ENCODE peak calls at places on chromosomes 4 and X, in eight cellular contexts. P is choroid plexus epithelial cell, J is nephron progenitor cell, Q is glutamatergic neuron, R is IMR-90, Y is Peyer's patch, X is A549, F is tibial nerve. A is an unnamed sample.

GRCh38 chrX:101931104-101931493 is 728 bp downstream of the ZMAT1 start:
- DNase-seq in P (no peak), J (no peak), Q (no peak), R (no peak), Y (no peak), X (no peak), F (peak; percentile 4), A (no peak)

GRCh38 chr4:129098578-129098977 is 2.6 kb downstream of the C4orf33 start:
- DNase-seq in P (no peak), J (no peak), Q (no peak), R (no peak), Y (no peak), X (no peak), F (no peak), A (no peak)

GRCh38 chr4:40349561-40350198 is 14.5 kb downstream of the CHRNA9 start:
- DNase-seq in P (peak; percentile 13), J (no peak), Q (no peak), R (peak; percentile 20), Y (no peak), X (no peak), F (no peak), A (no peak)

GRCh38 chrX:110284159-110284558 is 33.7 kb downstream of the AMMECR1 start:
- DNase-seq in P (peak; percentile 87), J (no peak), Q (no peak), R (peak; percentile 88), Y (no peak), X (peak; percentile 4), F (no peak), A (peak; percentile 39)

GRCh38 chr4:48795108-48795507 is 15.0 kb upstream of the FRYL start:
- DNase-seq in P (no peak), J (no peak), Q (no peak), R (no peak), Y (no peak), X (no peak), F (no peak), A (no peak)

GRCh38 chr4:6695660-6696581 is 2.2 kb downstream of the S100P start:
- DNase-seq in P (no peak), J (no peak), Q (no peak), R (peak; percentile 16), Y (peak; percentile 77), X (peak; percentile 46), F (no peak), A (no peak)

GRCh38 chr4:159446266-159446976 is 343.5 kb downstream of the RAPGEF2 start:
- DNase-seq in P (peak; percentile 90), J (peak; percentile 54), Q (peak; percentile 49), R (peak; percentile 84), Y (no peak), X (peak; percentile 38), F (peak; percentile 46), A (peak; percentile 36)

GRCh38 chr4:86034616-86035015 is 325.2 kb downstream of the MAPK10 start:
- DNase-seq in P (no peak), J (no peak), Q (no peak), R (no peak), Y (no peak), X (no peak), F (no peak), A (no peak)

GRCh38 chr4:79913581-79913980 is 159.4 kb downstream of the ANTXR2 start:
- DNase-seq in P (peak; percentile 84), J (no peak), Q (no peak), R (peak; percentile 83), Y (no peak), X (no peak), F (no peak), A (no peak)

GRCh38 chr4:105967058-105967658 is 71.9 kb downstream of the NPNT start:
- DNase-seq in P (no peak), J (no peak), Q (no peak), R (no peak), Y (no peak), X (no peak), F (no peak), A (no peak)

GRCh38 chrX:38817004-38817703 is 15.9 kb downstream of the MID1IP1 start:
- DNase-seq in P (peak; percentile 57), J (peak; percentile 3), Q (no peak), R (peak; percentile 43), Y (no peak), X (no peak), F (no peak), A (no peak)

GRCh38 chr4:139675651-139676050 is 10.0 kb downstream of the MGST2 start:
- DNase-seq in P (no peak), J (no peak), Q (no peak), R (no peak), Y (no peak), X (no peak), F (no peak), A (no peak)

GRCh38 chr4:10016169-10016568 is 5.1 kb downstream of the SLC2A9 start:
- DNase-seq in P (no peak), J (no peak), Q (no peak), R (no peak), Y (no peak), X (no peak), F (no peak), A (no peak)

GRCh38 chr4:48370260-48371134 is 29.2 kb downstream of the SLAIN2 start:
- DNase-seq in P (no peak), J (no peak), Q (no peak), R (no peak), Y (no peak), X (no peak), F (no peak), A (no peak)

GRCh38 chrX:112705726-112706125 is 26.0 kb upstream of the LHFPL1 start:
- DNase-seq in P (no peak), J (no peak), Q (no peak), R (no peak), Y (no peak), X (no peak), F (no peak), A (no peak)

GRCh38 chrX:104098151-104098808 is 14.0 kb upstream of the ZCCHC18 start:
- DNase-seq in P (peak; percentile 86), J (peak; percentile 41), Q (peak; percentile 22), R (peak; percentile 77), Y (no peak), X (peak; percentile 15), F (peak; percentile 20), A (peak; percentile 62)

GRCh38 chr4:14888790-14889189 is 113.5 kb upstream of the CPEB2 start:
- DNase-seq in P (peak; percentile 59), J (no peak), Q (no peak), R (no peak), Y (no peak), X (no peak), F (no peak), A (no peak)

GRCh38 chr4:89296399-89296798 is 11.2 kb downstream of the GPRIN3 start:
- DNase-seq in P (no peak), J (no peak), Q (no peak), R (no peak), Y (no peak), X (no peak), F (no peak), A (no peak)

GRCh38 chr4:101696276-101697010 is 94.1 kb upstream of the BANK1 start:
- DNase-seq in P (peak; percentile 4), J (no peak), Q (no peak), R (no peak), Y (no peak), X (no peak), F (no peak), A (no peak)

GRCh38 chr4:20297246-20297645 is 45.5 kb downstream of the SLIT2 start:
- DNase-seq in P (no peak), J (no peak), Q (no peak), R (peak; percentile 32), Y (no peak), X (no peak), F (no peak), A (no peak)

GRCh38 chr4:20301161-20301560 is 49.5 kb downstream of the SLIT2 start:
- DNase-seq in P (no peak), J (no peak), Q (no peak), R (no peak), Y (no peak), X (no peak), F (no peak), A (no peak)

GRCh38 chr4:20297800-20298199 is 46.1 kb downstream of the SLIT2 start:
- DNase-seq in P (no peak), J (no peak), Q (no peak), R (no peak), Y (no peak), X (no peak), F (no peak), A (no peak)

GRCh38 chr4:20298986-20299385 is 47.3 kb downstream of the SLIT2 start:
- DNase-seq in P (no peak), J (no peak), Q (no peak), R (no peak), Y (no peak), X (no peak), F (no peak), A (no peak)

GRCh38 chr4:20299515-20299914 is 47.8 kb downstream of the SLIT2 start:
- DNase-seq in P (peak; percentile 75), J (peak; percentile 15), Q (no peak), R (peak; percentile 41), Y (no peak), X (no peak), F (no peak), A (no peak)
- TF ChIP-seq CTCF in P (peak; percentile 67), J (peak; percentile 42), Q (peak; percentile 71), R (peak; percentile 57), Y (no peak), X (no peak), F (peak; percentile 21), A (peak; percentile 39)

DNA sequence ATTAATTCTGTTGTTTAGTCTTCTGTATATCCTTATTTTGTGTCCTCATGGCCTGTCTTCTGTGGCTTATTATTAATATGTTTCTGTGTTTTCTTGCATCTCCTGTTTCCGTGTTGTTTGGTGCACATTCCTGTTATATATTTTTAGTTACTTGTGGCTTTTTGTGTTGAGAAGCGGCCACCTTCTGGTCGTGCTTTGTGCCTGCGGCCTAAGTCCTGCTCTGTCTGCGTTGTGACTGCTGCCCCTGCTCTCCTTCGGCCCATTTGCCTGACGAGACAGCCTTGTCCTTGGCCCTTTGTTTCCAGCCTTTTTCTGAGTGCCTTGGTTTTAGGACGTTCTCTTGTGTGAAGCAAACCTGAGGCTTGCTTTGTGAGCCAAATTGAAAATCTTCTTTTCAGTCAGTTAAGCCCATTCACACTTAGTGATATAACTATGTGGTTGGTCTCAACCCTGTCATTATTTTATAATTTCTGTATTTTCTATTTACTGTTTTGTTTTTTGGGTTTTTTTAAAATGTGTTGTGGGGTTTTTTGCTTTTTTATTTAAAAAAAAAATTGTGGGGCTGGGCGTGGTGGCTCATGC is 43.8 kb downstream of the TNIP2 start:
- DNase-seq in P (peak; percentile 72), J (no peak), Q (peak; percentile 53), R (no peak), Y (peak; percentile 8), X (no peak), F (no peak), A (no peak)
- TF ChIP-seq CTCF in P (peak; percentile 68), J (no peak), Q (peak; percentile 67), R (no peak), Y (peak; percentile 7), X (no peak), F (no peak), A (no peak)

GRCh38 chr4:186820371-186820990 is 96.8 kb upstream of the FAT1 start:
- DNase-seq in P (peak; percentile 74), J (no peak), Q (peak; percentile 41), R (peak; percentile 61), Y (peak; percentile 67), X (no peak), F (no peak), A (no peak)
- TF ChIP-seq CTCF in P (no peak), J (no peak), Q (no peak), R (no peak), Y (no peak), X (no peak), F (no peak), A (no peak)

GRCh38 chr4:29263011-29263410 is 1457.2 kb upstream of the PCDH7 start:
- DNase-seq in P (no peak), J (no peak), Q (no peak), R (peak; percentile 34), Y (no peak), X (no peak), F (no peak), A (no peak)

GRCh38 chr4:29259556-29259955 is 1460.6 kb upstream of the PCDH7 start:
- DNase-seq in P (no peak), J (no peak), Q (no peak), R (no peak), Y (no peak), X (no peak), F (no peak), A (no peak)
- TF ChIP-seq CTCF in P (no peak), J (no peak), Q (no peak), R (no peak), Y (no peak), X (no peak), F (no peak), A (no peak)